ENCODE peak calls at places on chromosomes 4 and X, in nine cellular contexts. N is breast epithelium; G is HT1080; Y is mesenchymal stem cell; J is right cardiac atrium; K is activated CD8-positive, alpha-beta T cell treated with anti-CD3 and anti-CD28 coated beads, Interleukin-2, amount 10 ng/mL, durations not matched to agents 7 days and 5 days; I is amniotic epithelial cell; T is RWPE1; Z is H4. A is an unnamed sample.

GRCh38 chr4:55346851-55347255 is 811 bp downstream of the SRD5A3 start:
- DNase-seq in N (no peak), G (no peak), Y (no peak), J (peak), K (no peak), I (no peak), T (no peak), Z (no peak), A (no peak)

GRCh38 chrX:128805236-128805635 is 718.1 kb downstream of the SMARCA1 start:
- DNase-seq in N (no peak), G (no peak), Y (no peak), J (no peak), K (no peak), I (no peak), T (no peak), Z (no peak), A (no peak)

GRCh38 chrX:36214924-36215323 is 295.4 kb downstream of the CFAP47 start:
- DNase-seq in N (no peak), G (no peak), Y (no peak), J (no peak), K (no peak), I (no peak), T (no peak), Z (no peak), A (no peak)

GRCh38 chrX:68196939-68197791 is 236.1 kb downstream of the OPHN1 start:
- DNase-seq in N (peak), G (peak), Y (peak), J (no peak), K (peak), I (peak), T (peak), Z (peak), A (peak)

GRCh38 chr4:77196866-77197265 is 39.9 kb downstream of the CCNG2 start:
- DNase-seq in N (no peak), G (no peak), Y (no peak), J (no peak), K (no peak), I (no peak), T (no peak), Z (no peak), A (no peak)

GRCh38 chrX:108537005-108537404 is 97.4 kb downstream of the COL4A5 start:
- DNase-seq in N (no peak), G (peak), Y (peak), J (no peak), K (peak), I (peak), T (peak), Z (peak), A (no peak)

GRCh38 chr4:33930497-33930896 is 2313.8 kb downstream of the ARAP2 start:
- DNase-seq in N (no peak), G (no peak), Y (no peak), J (no peak), K (no peak), I (peak), T (no peak), Z (no peak), A (no peak)

GRCh38 chr4:18366762-18367358 is 345.3 kb upstream of the LCORL start:
- DNase-seq in N (no peak), G (peak), Y (peak), J (no peak), K (no peak), I (peak), T (no peak), Z (peak), A (peak)

GRCh38 chrX:11786862-11787261 is 28.8 kb downstream of the MSL3 start:
- DNase-seq in N (no peak), G (no peak), Y (peak), J (no peak), K (no peak), I (peak), T (no peak), Z (no peak), A (no peak)

GRCh38 chr4:94390804-94391410 is 48.3 kb upstream of the HPGDS start:
- DNase-seq in N (no peak), G (peak), Y (no peak), J (no peak), K (peak), I (no peak), T (peak), Z (no peak), A (no peak)

GRCh38 chrX:11438767-11439166 is 145.6 kb downstream of the AMELX start:
- DNase-seq in N (no peak), G (no peak), Y (no peak), J (no peak), K (no peak), I (peak), T (no peak), Z (no peak), A (no peak)

GRCh38 chr4:52659722-52660261 is 691 bp upstream of the USP46 start:
- DNase-seq in N (peak), G (no peak), Y (peak), J (peak), K (no peak), I (peak), T (no peak), Z (no peak), A (peak)

GRCh38 chrX:13652256-13653021 is 502 bp upstream of the TCEANC start:
- DNase-seq in N (no peak), G (peak), Y (peak), J (no peak), K (no peak), I (peak), T (peak), Z (peak), A (no peak)

GRCh38 chrX:31070057-31070468 is 1.8 kb downstream of the FTHL17 start:
- DNase-seq in N (no peak), G (no peak), Y (no peak), J (no peak), K (no peak), I (no peak), T (no peak), Z (no peak), A (no peak)

GRCh38 chrX:7889680-7890079 is 37.5 kb downstream of the PNPLA4 start:
- DNase-seq in N (no peak), G (peak), Y (peak), J (no peak), K (no peak), I (peak), T (peak), Z (peak), A (no peak)

GRCh38 chrX:41655631-41656030 is 33.1 kb upstream of the GPR34 start:
- DNase-seq in N (no peak), G (peak), Y (peak), J (no peak), K (no peak), I (no peak), T (peak), Z (no peak), A (no peak)

GRCh38 chrX:154546354-154547244 is at the start of gene G6PD:
- DNase-seq in N (no peak), G (no peak), Y (peak), J (no peak), K (peak), I (no peak), T (peak), Z (peak), A (peak)

GRCh38 chr4:732911-733630 is 27.4 kb downstream of the PCGF3 start:
- DNase-seq in N (no peak), G (no peak), Y (no peak), J (peak), K (no peak), I (no peak), T (no peak), Z (no peak), A (no peak)

GRCh38 chrX:122835886-122836285 is 348.2 kb upstream of the GRIA3 start:
- DNase-seq in N (no peak), G (no peak), Y (no peak), J (no peak), K (no peak), I (peak), T (no peak), Z (no peak), A (no peak)

GRCh38 chr4:79597266-79597665 is 189.2 kb upstream of the GK2 start:
- DNase-seq in N (no peak), G (peak), Y (peak), J (no peak), K (no peak), I (peak), T (peak), Z (peak), A (no peak)

GRCh38 chr4:5893013-5893580 is at the start of gene CRMP1:
- DNase-seq in N (no peak), G (no peak), Y (no peak), J (no peak), K (no peak), I (no peak), T (no peak), Z (no peak), A (peak)